ENCODE peak calls at places on chromosome 16, in six cellular contexts. Q, R, O, S, I and C are unnamed samples. For H3K4me1, the result is how much of the 10 kb centered on the place peaks cover.

GRCh38 chr16:51851111-51851510 is 695.8 kb downstream of the TOX3 start:
- ATAC-seq in I (no peak), Q (no peak), S (no peak), O (no peak), R (no peak), C (no peak)

GRCh38 chr16:25340973-25341372 is 83.3 kb upstream of the ZKSCAN2 start:
- ATAC-seq in O (no peak), R (no peak), Q (no peak), S (no peak), I (no peak), C (no peak)

GRCh38 chr16:57906385-57907316 is 64.3 kb downstream of the CNGB1 start:
- ATAC-seq in R (peak), O (peak), Q (peak), I (peak), S (peak), C (no peak)

GRCh38 chr16:25018972-25019617 is 3.9 kb upstream of the ARHGAP17 start:
- ATAC-seq in R (no peak), O (no peak), S (no peak), I (peak), Q (no peak), C (no peak)

GRCh38 chr16:78372302-78372701 is 272.8 kb downstream of the WWOX start:
- ATAC-seq in I (no peak), Q (no peak), R (no peak), O (no peak), S (no peak), C (no peak)

GRCh38 chr16:57984443-57985203 is 13.7 kb upstream of the CNGB1 start:
- ATAC-seq in R (peak), O (peak), I (peak), Q (peak), S (peak), C (peak)

GRCh38 chr16:31250782-31251384 is 8.9 kb upstream of the ITGAM start:
- ATAC-seq in I (no peak), O (no peak), S (no peak), R (peak), Q (no peak), C (no peak)

GRCh38 chr16:57750796-57751538 is 15.4 kb downstream of the KATNB1 start:
- ATAC-seq in I (no peak), O (no peak), R (no peak), S (no peak), Q (no peak), C (no peak)

GRCh38 chr16:78488461-78488860 is 389.0 kb downstream of the WWOX start:
- ATAC-seq in I (no peak), S (no peak), O (no peak), R (no peak), Q (no peak), C (no peak)

GRCh38 chr16:84806256-84806889 is 13.4 kb upstream of the CRISPLD2 start:
- ATAC-seq in R (peak), I (peak), Q (peak), O (peak), S (peak), C (peak)

GRCh38 chr16:84804326-84804725 is 15.5 kb upstream of the CRISPLD2 start:
- ATAC-seq in I (no peak), Q (no peak), R (no peak), O (no peak), S (peak), C (no peak)

GRCh38 chr16:84807776-84808175 is 12.0 kb upstream of the CRISPLD2 start:
- ATAC-seq in O (no peak), S (no peak), I (no peak), Q (no peak), R (no peak), C (no peak)

GRCh38 chr16:84808812-84809211 is 11.0 kb upstream of the CRISPLD2 start:
- ATAC-seq in S (peak), R (no peak), I (no peak), Q (peak), O (no peak), C (no peak)

GRCh38 chr16:84806890-84807258 is 12.9 kb upstream of the CRISPLD2 start:
- ATAC-seq in Q (no peak), I (no peak), O (peak), R (no peak), S (no peak), C (no peak)
- H3K4me3 ChIP-seq in Q (no peak), I (no peak), O (peak), R (no peak), S (peak), C (no peak)

DNA sequence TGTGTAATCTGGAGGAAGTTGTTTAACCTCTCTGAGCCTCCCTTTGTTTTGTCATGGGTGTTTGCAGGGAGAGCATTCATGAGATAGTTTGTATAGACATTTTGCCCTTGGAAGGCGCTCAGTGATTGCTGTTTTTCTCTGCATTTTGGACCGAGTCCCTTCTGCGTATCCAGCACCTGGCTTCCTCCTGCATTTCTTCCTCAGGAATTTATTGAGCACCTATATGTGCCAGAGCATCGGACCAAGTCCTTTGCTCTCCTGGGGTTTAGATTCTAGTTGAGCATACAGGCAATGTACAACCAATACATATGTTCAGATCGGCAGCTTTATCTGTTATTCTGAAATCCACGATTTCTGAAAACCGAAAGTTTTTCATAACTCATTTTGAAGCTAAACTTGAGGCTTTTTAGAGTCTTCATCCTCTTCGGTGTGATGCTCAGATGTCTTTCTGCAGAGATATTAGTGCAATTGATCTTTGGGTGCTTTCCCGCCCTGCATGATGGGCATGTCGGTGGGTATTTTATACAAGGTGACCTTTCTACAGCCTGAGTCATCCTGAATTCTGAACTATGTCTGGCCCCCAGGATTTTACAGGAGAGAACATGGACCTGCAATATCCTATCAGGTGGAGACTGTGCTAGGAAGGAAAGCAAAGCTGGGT is 4.1 kb downstream of the IL4R start:
- ATAC-seq in S (no peak), R (no peak), O (no peak), Q (no peak), I (no peak), C (no peak)
- H3K4me1 ChIP-seq in S (half or more), R (half or more), O (under half), Q (half or more), I (under half), C (half or more)

DNA sequence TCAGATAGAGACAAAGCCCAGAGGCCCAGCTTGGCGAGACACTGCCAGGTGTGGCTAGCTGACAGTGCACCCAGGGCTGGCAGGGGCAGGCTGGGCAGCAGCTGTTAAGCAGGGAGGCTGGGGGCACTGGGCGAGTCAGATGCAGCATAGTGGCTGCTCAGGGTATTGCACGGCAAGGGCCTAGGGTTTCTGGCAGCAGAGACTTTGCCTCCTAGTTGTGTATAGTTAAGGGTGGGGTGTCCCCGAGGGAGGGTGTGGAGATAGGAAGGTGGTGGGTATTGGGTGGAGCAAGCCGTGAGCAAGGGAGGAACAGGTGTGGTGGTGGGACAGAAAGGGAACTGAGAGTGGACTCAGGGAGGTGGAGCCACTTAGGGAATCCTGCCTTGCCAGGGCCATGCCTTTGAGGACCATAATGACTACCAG is 66.0 kb downstream of the SMPD3 start:
- ATAC-seq in O (peak), Q (peak), S (peak), R (peak), I (peak), C (no peak)
- TF ChIP-seq POLR2AphosphoS5 in O (no peak), Q (no peak), S (no peak), R (no peak), I (no peak), C (no peak)

DNA sequence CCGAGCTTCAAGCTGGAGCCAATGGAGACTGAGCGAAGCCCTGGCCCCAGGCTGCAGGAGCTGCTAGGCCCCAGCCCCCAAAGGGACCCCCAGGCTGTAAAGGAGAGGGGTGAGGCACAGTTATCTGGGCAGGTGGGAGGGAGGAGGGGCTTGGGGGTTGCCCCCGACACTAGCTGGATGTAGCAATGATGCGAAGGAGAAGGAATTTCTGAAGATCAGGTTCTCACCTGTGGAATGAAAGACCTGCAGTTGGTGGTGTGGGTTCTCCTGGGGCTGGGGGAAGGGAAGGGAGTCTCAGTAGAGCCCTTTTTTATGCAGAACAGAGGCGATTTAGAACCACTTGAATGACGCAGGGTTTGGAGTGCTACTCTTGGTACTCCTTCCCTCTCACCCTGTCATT is 1.8 kb downstream of the ZNF263 start:
- ATAC-seq in Q (no peak), S (no peak), O (no peak), I (no peak), R (no peak), C (no peak)
- H3K4me3 ChIP-seq in Q (peak), S (peak), O (peak), I (peak), R (peak), C (no peak)